ENCODE peak calls at places on chromosomes 1 and 21, in four cellular contexts. C, Y, H and V are unnamed samples.
A peak's percentile ranks its signal among the peaks of the same experiment; 100 is the strongest.

GRCh38 chr1:5623399-5623798 is 368.8 kb downstream of the NPHP4 start:
- DNase-seq in C (no peak), Y (no peak), H (no peak), V (no peak)

GRCh38 chr1:46202975-46203737 is at the start of gene LURAP1:
- DNase-seq in C (no peak), Y (no peak), H (no peak), V (no peak)

GRCh38 chr1:185595835-185596667 is 138.1 kb upstream of the HMCN1 start:
- DNase-seq in C (peak; percentile 46), Y (peak; percentile 23), H (peak; percentile 13), V (peak; percentile 66)

GRCh38 chr1:44576456-44577150 is 97.7 kb downstream of the TMEM53 start:
- DNase-seq in C (no peak), Y (no peak), H (no peak), V (no peak)

GRCh38 chr1:151612506-151613274 is 840 bp downstream of the SNX27 start:
- DNase-seq in C (no peak), Y (no peak), H (no peak), V (no peak)

GRCh38 chr1:9078035-9078948 is 8.9 kb upstream of the SLC2A5 start:
- DNase-seq in C (no peak), Y (no peak), H (peak; percentile 95), V (no peak)

GRCh38 chr1:227111782-227112181 is 171.7 kb downstream of the COQ8A start:
- DNase-seq in C (no peak), Y (no peak), H (no peak), V (no peak)

GRCh38 chr1:37794372-37795339 is 1.0 kb downstream of the MANEAL start:
- DNase-seq in C (no peak), Y (no peak), H (no peak), V (no peak)

GRCh38 chr1:160720366-160720765 is 8.7 kb upstream of the CD48 start:
- DNase-seq in C (no peak), Y (no peak), H (no peak), V (no peak)

GRCh38 chr1:212488436-212489283 is 55.9 kb downstream of the NENF start:
- DNase-seq in C (peak; percentile 12), Y (no peak), H (no peak), V (no peak)

GRCh38 chr1:43015269-43015668 is 56.6 kb upstream of the SLC2A1 start:
- DNase-seq in C (no peak), Y (no peak), H (no peak), V (no peak)

GRCh38 chr1:100130552-100131077 is 2.1 kb downstream of the SASS6 start:
- DNase-seq in C (peak; percentile 76), Y (no peak), H (no peak), V (no peak)

GRCh38 chr21:39353295-39353694 is 4.4 kb upstream of the HMGN1 start:
- DNase-seq in C (no peak), Y (no peak), H (no peak), V (no peak)

GRCh38 chr1:26290416-26291261 is 10.8 kb downstream of the SH3BGRL3 start:
- DNase-seq in C (no peak), Y (no peak), H (no peak), V (no peak)
- TF ChIP-seq YY1 in C (no peak), Y (no peak), H (no peak), V (no peak)

GRCh38 chr1:26747048-26747447 is 40.7 kb upstream of the PIGV start:
- DNase-seq in C (no peak), Y (no peak), H (no peak), V (no peak)

GRCh38 chr1:26740958-26741357 is 45.1 kb downstream of the ARID1A start:
- DNase-seq in C (no peak), Y (no peak), H (no peak), V (no peak)

GRCh38 chr1:26745191-26745590 is 42.6 kb upstream of the PIGV start:
- DNase-seq in C (no peak), Y (no peak), H (no peak), V (no peak)

GRCh38 chr1:26743426-26744059 is 44.2 kb upstream of the PIGV start:
- DNase-seq in C (no peak), Y (no peak), H (no peak), V (no peak)

DNA sequence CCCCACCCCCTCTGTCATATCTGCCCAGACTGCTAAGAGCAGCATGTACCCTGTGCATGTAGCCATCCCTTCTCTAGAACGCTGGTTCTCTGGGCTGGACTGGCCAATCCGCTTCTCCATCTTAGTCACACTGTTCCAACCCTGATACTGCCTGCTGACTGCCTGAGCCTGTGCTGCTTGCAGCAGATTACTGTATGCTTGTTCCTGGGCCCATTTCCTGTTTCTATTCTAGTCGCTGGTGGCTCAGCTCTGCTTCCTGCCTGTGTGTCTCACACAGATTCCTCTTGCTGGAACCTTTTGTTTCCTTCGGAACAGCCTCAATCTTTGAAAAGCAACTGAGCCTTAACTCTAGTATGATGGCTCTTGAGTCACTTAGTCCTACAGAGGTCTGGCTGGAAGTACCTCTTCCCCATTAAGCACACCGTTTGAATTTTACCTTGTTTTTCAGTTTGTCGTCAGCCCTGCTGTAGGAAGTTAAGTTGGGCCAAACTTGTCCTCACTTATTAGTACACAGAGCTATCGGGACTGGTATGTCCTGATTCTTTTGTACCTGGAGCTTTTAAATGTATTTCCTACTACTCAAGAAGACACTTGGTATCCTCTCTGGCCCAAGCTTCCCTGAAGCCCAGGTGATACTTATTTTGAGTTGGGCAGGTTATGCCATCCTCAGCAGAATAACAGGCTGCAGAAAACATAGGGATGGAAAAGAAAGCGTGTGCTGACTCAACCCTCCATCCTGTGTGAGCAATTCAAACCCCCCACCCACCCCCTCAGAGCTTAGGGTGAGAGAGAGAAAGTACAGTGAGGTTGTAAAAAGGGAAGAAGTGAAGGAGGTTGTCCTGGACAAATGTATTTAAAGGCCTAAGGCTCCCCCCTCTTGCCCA is 43.4 kb upstream of the PIGV start:
- DNase-seq in C (peak; percentile 37), Y (no peak), H (peak; percentile 99), V (peak; percentile 87)
- TF ChIP-seq SUZ12 in C (no peak), Y (no peak), H (no peak), V (no peak)

DNA sequence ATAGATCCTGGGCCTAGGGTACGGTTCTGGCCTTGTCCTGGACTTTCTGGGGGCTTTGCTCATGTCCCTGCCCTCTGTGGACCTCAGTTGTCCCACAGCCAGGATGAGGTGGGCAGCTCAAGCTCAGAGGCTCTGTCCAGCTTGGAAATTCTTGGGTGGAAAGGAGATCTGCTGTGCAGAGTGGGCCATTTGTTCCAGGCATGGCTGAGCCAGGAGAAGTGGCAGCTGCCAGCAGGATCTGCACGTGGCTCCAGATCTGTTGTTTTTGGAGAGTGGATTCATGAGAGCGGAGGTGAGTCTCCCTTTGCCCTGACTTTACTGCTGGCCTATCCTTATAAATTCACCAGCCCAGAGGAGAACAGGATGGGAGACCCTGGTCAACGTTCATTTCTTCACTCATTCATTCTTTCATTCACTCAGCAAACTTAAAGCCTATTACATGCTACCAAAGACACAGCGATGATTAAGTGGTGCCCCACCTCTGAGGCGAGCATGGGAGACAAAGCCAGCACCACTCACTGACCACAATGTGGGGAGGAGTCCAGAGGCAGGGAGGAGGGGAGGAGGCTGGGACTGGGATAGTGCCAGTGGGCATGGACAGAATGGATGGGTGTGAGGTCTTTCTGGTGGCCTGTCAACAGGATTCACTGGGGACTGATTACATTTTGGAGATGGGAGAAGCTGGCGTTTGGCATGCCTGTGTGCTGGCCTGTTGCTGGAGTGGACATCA is 205.1 kb downstream of the TRABD2B start:
- DNase-seq in C (no peak), Y (no peak), H (no peak), V (no peak)
- TF ChIP-seq YY1 in C (no peak), Y (no peak), H (no peak), V (no peak)

GRCh38 chr1:52571783-52572182 is 18.9 kb upstream of the TUT4 start:
- DNase-seq in C (peak; percentile 69), Y (no peak), H (no peak), V (no peak)
- TF ChIP-seq SUZ12 in C (no peak), Y (no peak), H (no peak), V (no peak)

GRCh38 chr1:15430787-15431570 is 7.3 kb upstream of the CTRC start:
- DNase-seq in C (no peak), Y (peak; percentile 69), H (no peak), V (peak; percentile 27)
- TF ChIP-seq YY1 in C (peak; percentile 7), Y (no peak), H (peak; percentile 52), V (no peak)